ENCODE peak calls at places on chromosomes 2 and 18, in ten cellular contexts. One of them, this sample, is unnamed.

GRCh38 chr2:186912979-186913378 is 64.0 kb upstream of the ZSWIM2 start:
- DNase-seq in astrocyte of the spinal cord: no peak
- DNase-seq in CD8-positive, alpha-beta T cell: no peak
- DNase-seq in endodermal cell: no peak
- DNase-seq in bronchial epithelial cell: no peak
- DNase-seq in breast epithelium: no peak
- DNase-seq in lower lobe of right lung: no peak
- DNase-seq in heart left ventricle: no peak
- DNase-seq in progenitor cell of endocrine pancreas: no peak
- DNase-seq in IMR-90: no peak
- DNase-seq in this sample: no peak

GRCh38 chr2:176653856-176654443 is 384.7 kb downstream of the MTX2 start:
- DNase-seq in astrocyte of the spinal cord: peak
- DNase-seq in breast epithelium: no peak
- DNase-seq in IMR-90: peak
- DNase-seq in lower lobe of right lung: no peak
- DNase-seq in heart left ventricle: peak
- DNase-seq in progenitor cell of endocrine pancreas: peak
- DNase-seq in endodermal cell: peak
- DNase-seq in bronchial epithelial cell: peak
- DNase-seq in CD8-positive, alpha-beta T cell: no peak
- DNase-seq in this sample: no peak

GRCh38 chr18:55085557-55086285 is 126.5 kb upstream of the CCDC68 start:
- DNase-seq in astrocyte of the spinal cord: no peak
- DNase-seq in IMR-90: no peak
- DNase-seq in bronchial epithelial cell: no peak
- DNase-seq in heart left ventricle: no peak
- DNase-seq in breast epithelium: no peak
- DNase-seq in CD8-positive, alpha-beta T cell: no peak
- DNase-seq in lower lobe of right lung: no peak
- DNase-seq in progenitor cell of endocrine pancreas: no peak
- DNase-seq in endodermal cell: no peak
- DNase-seq in this sample: no peak

GRCh38 chr2:101779190-101779589 is 81.7 kb downstream of the MAP4K4 start:
- DNase-seq in heart left ventricle: no peak
- DNase-seq in breast epithelium: no peak
- DNase-seq in astrocyte of the spinal cord: no peak
- DNase-seq in progenitor cell of endocrine pancreas: no peak
- DNase-seq in endodermal cell: no peak
- DNase-seq in CD8-positive, alpha-beta T cell: no peak
- DNase-seq in bronchial epithelial cell: no peak
- DNase-seq in lower lobe of right lung: no peak
- DNase-seq in IMR-90: no peak
- DNase-seq in this sample: no peak

GRCh38 chr2:207766697-207767460 is 2.8 kb downstream of the FZD5 start:
- DNase-seq in astrocyte of the spinal cord: no peak
- DNase-seq in CD8-positive, alpha-beta T cell: no peak
- DNase-seq in lower lobe of right lung: peak
- DNase-seq in endodermal cell: peak
- DNase-seq in bronchial epithelial cell: no peak
- DNase-seq in breast epithelium: no peak
- DNase-seq in progenitor cell of endocrine pancreas: peak
- DNase-seq in IMR-90: no peak
- DNase-seq in heart left ventricle: no peak
- DNase-seq in this sample: peak

GRCh38 chr2:161122772-161123530 is 37.3 kb upstream of the TANK start:
- DNase-seq in IMR-90: peak
- DNase-seq in progenitor cell of endocrine pancreas: no peak
- DNase-seq in heart left ventricle: no peak
- DNase-seq in endodermal cell: peak
- DNase-seq in lower lobe of right lung: no peak
- DNase-seq in astrocyte of the spinal cord: peak
- DNase-seq in CD8-positive, alpha-beta T cell: no peak
- DNase-seq in bronchial epithelial cell: peak
- DNase-seq in breast epithelium: no peak
- DNase-seq in this sample: no peak

GRCh38 chr2:100584811-100585210 is 22.0 kb downstream of the PDCL3 start:
- DNase-seq in CD8-positive, alpha-beta T cell: no peak
- DNase-seq in bronchial epithelial cell: no peak
- DNase-seq in endodermal cell: no peak
- DNase-seq in progenitor cell of endocrine pancreas: no peak
- DNase-seq in lower lobe of right lung: no peak
- DNase-seq in IMR-90: no peak
- DNase-seq in astrocyte of the spinal cord: no peak
- DNase-seq in breast epithelium: no peak
- DNase-seq in heart left ventricle: no peak
- DNase-seq in this sample: no peak

GRCh38 chr2:12552092-12552491 is 164.6 kb upstream of the TRIB2 start:
- DNase-seq in breast epithelium: no peak
- DNase-seq in bronchial epithelial cell: no peak
- DNase-seq in CD8-positive, alpha-beta T cell: no peak
- DNase-seq in lower lobe of right lung: no peak
- DNase-seq in IMR-90: no peak
- DNase-seq in endodermal cell: no peak
- DNase-seq in astrocyte of the spinal cord: no peak
- DNase-seq in progenitor cell of endocrine pancreas: no peak
- DNase-seq in heart left ventricle: no peak
- DNase-seq in this sample: no peak

GRCh38 chr2:131031431-131031841 is 61.8 kb downstream of the FAM168B start:
- DNase-seq in astrocyte of the spinal cord: no peak
- DNase-seq in lower lobe of right lung: no peak
- DNase-seq in bronchial epithelial cell: no peak
- DNase-seq in heart left ventricle: no peak
- DNase-seq in breast epithelium: peak
- DNase-seq in IMR-90: no peak
- DNase-seq in endodermal cell: no peak
- DNase-seq in CD8-positive, alpha-beta T cell: no peak
- DNase-seq in progenitor cell of endocrine pancreas: no peak
- DNase-seq in this sample: no peak

GRCh38 chr2:42025151-42025582 is 22.7 kb upstream of the PKDCC start:
- DNase-seq in astrocyte of the spinal cord: peak
- DNase-seq in CD8-positive, alpha-beta T cell: no peak
- DNase-seq in lower lobe of right lung: no peak
- DNase-seq in progenitor cell of endocrine pancreas: no peak
- DNase-seq in breast epithelium: peak
- DNase-seq in heart left ventricle: peak
- DNase-seq in IMR-90: peak
- DNase-seq in endodermal cell: peak
- DNase-seq in bronchial epithelial cell: no peak
- DNase-seq in this sample: no peak

GRCh38 chr2:196329959-196330358 is 158.6 kb upstream of the STK17B start:
- DNase-seq in endodermal cell: no peak
- DNase-seq in CD8-positive, alpha-beta T cell: no peak
- DNase-seq in astrocyte of the spinal cord: no peak
- DNase-seq in bronchial epithelial cell: no peak
- DNase-seq in lower lobe of right lung: no peak
- DNase-seq in IMR-90: no peak
- DNase-seq in heart left ventricle: no peak
- DNase-seq in progenitor cell of endocrine pancreas: no peak
- DNase-seq in breast epithelium: no peak
- DNase-seq in this sample: no peak

DNA sequence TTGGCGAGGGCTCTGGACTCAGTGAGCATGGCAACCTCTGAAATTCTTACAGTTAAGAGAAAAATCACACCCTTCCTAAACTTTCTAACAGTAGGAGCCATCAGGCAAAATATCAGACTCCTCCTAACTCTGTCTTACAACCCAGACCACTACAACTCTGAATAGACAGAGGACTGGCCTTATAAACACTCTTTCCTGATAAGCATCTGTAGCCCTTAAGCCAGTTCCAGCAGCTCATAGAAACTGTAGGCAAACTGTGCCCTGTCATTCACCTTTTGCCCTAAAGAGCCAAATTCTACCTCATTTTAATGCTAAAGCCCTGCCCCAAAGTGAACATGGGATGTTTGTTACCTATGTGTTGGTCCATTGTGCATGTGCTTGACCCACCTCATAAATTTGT is 304.8 kb downstream of the ALK start:
- DNase-seq in lower lobe of right lung: no peak
- DNase-seq in astrocyte of the spinal cord: no peak
- DNase-seq in CD8-positive, alpha-beta T cell: no peak
- DNase-seq in progenitor cell of endocrine pancreas: no peak
- DNase-seq in bronchial epithelial cell: no peak
- DNase-seq in heart left ventricle: no peak
- DNase-seq in breast epithelium: no peak
- DNase-seq in endodermal cell: no peak
- DNase-seq in IMR-90: no peak
- DNase-seq in this sample: no peak
- TF ChIP-seq CTCF in lower lobe of right lung: no peak
- TF ChIP-seq CTCF in astrocyte of the spinal cord: no peak
- TF ChIP-seq CTCF in CD8-positive, alpha-beta T cell: no peak
- TF ChIP-seq CTCF in progenitor cell of endocrine pancreas: no peak
- TF ChIP-seq CTCF in bronchial epithelial cell: no peak
- TF ChIP-seq CTCF in heart left ventricle: no peak
- TF ChIP-seq CTCF in breast epithelium: no peak
- TF ChIP-seq CTCF in endodermal cell: no peak
- TF ChIP-seq CTCF in IMR-90: no peak
- TF ChIP-seq CTCF in this sample: no peak

GRCh38 chr2:230761704-230762103 is 49.1 kb downstream of the CAB39 start:
- DNase-seq in lower lobe of right lung: no peak
- DNase-seq in CD8-positive, alpha-beta T cell: no peak
- DNase-seq in IMR-90: no peak
- DNase-seq in bronchial epithelial cell: no peak
- DNase-seq in astrocyte of the spinal cord: no peak
- DNase-seq in endodermal cell: no peak
- DNase-seq in breast epithelium: no peak
- DNase-seq in heart left ventricle: no peak
- DNase-seq in progenitor cell of endocrine pancreas: no peak
- DNase-seq in this sample: no peak

GRCh38 chr2:230765611-230766300 is 53.1 kb downstream of the CAB39 start:
- DNase-seq in breast epithelium: no peak
- DNase-seq in progenitor cell of endocrine pancreas: no peak
- DNase-seq in lower lobe of right lung: no peak
- DNase-seq in IMR-90: no peak
- DNase-seq in CD8-positive, alpha-beta T cell: no peak
- DNase-seq in bronchial epithelial cell: no peak
- DNase-seq in heart left ventricle: no peak
- DNase-seq in endodermal cell: no peak
- DNase-seq in astrocyte of the spinal cord: no peak
- DNase-seq in this sample: no peak

GRCh38 chr2:230758566-230759480 is 46.2 kb downstream of the CAB39 start:
- DNase-seq in heart left ventricle: no peak
- DNase-seq in astrocyte of the spinal cord: peak
- DNase-seq in bronchial epithelial cell: peak
- DNase-seq in CD8-positive, alpha-beta T cell: no peak
- DNase-seq in breast epithelium: no peak
- DNase-seq in progenitor cell of endocrine pancreas: no peak
- DNase-seq in endodermal cell: no peak
- DNase-seq in IMR-90: peak
- DNase-seq in lower lobe of right lung: no peak
- DNase-seq in this sample: no peak

GRCh38 chr2:230759481-230760191 is 47.0 kb downstream of the CAB39 start:
- DNase-seq in endodermal cell: no peak
- DNase-seq in CD8-positive, alpha-beta T cell: no peak
- DNase-seq in bronchial epithelial cell: no peak
- DNase-seq in astrocyte of the spinal cord: no peak
- DNase-seq in breast epithelium: no peak
- DNase-seq in progenitor cell of endocrine pancreas: no peak
- DNase-seq in lower lobe of right lung: no peak
- DNase-seq in IMR-90: no peak
- DNase-seq in heart left ventricle: no peak
- DNase-seq in this sample: no peak

GRCh38 chr2:230762317-230762896 is 49.8 kb downstream of the CAB39 start:
- DNase-seq in heart left ventricle: no peak
- DNase-seq in breast epithelium: no peak
- DNase-seq in bronchial epithelial cell: no peak
- DNase-seq in astrocyte of the spinal cord: no peak
- DNase-seq in CD8-positive, alpha-beta T cell: peak
- DNase-seq in lower lobe of right lung: no peak
- DNase-seq in endodermal cell: peak
- DNase-seq in IMR-90: no peak
- DNase-seq in progenitor cell of endocrine pancreas: no peak
- DNase-seq in this sample: no peak
- TF ChIP-seq CTCF in heart left ventricle: no peak
- TF ChIP-seq CTCF in breast epithelium: no peak
- TF ChIP-seq CTCF in bronchial epithelial cell: peak
- TF ChIP-seq CTCF in astrocyte of the spinal cord: peak
- TF ChIP-seq CTCF in CD8-positive, alpha-beta T cell: peak
- TF ChIP-seq CTCF in lower lobe of right lung: peak
- TF ChIP-seq CTCF in endodermal cell: peak
- TF ChIP-seq CTCF in IMR-90: peak
- TF ChIP-seq CTCF in progenitor cell of endocrine pancreas: peak
- TF ChIP-seq CTCF in this sample: no peak

DNA sequence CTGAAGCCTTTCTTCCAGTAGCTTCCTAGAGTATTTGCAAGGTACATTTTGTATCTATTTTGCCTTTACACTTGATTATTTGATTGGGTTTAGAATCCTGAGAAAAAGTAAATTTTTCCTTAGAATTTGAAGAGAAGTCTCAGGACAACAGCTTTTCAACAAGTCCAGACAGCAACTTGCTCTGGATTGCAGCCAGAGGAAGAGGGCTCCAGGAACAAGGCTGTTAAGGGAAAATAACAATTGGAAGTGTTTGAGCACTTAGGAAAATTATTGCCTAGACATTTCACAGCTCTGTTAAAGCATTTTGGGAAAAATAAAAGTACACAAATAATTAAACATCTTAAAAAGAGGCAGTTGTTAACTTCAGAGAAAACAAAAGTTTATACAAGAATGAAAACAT is 58.3 kb upstream of the RAPGEF4 start:
- DNase-seq in CD8-positive, alpha-beta T cell: no peak
- DNase-seq in progenitor cell of endocrine pancreas: no peak
- DNase-seq in astrocyte of the spinal cord: no peak
- DNase-seq in breast epithelium: no peak
- DNase-seq in endodermal cell: no peak
- DNase-seq in heart left ventricle: no peak
- DNase-seq in IMR-90: no peak
- DNase-seq in lower lobe of right lung: no peak
- DNase-seq in bronchial epithelial cell: peak
- DNase-seq in this sample: no peak
- TF ChIP-seq CTCF in CD8-positive, alpha-beta T cell: no peak
- TF ChIP-seq CTCF in progenitor cell of endocrine pancreas: no peak
- TF ChIP-seq CTCF in astrocyte of the spinal cord: no peak
- TF ChIP-seq CTCF in breast epithelium: no peak
- TF ChIP-seq CTCF in endodermal cell: no peak
- TF ChIP-seq CTCF in heart left ventricle: no peak
- TF ChIP-seq CTCF in IMR-90: no peak
- TF ChIP-seq CTCF in lower lobe of right lung: no peak
- TF ChIP-seq CTCF in bronchial epithelial cell: no peak
- TF ChIP-seq CTCF in this sample: no peak

DNA sequence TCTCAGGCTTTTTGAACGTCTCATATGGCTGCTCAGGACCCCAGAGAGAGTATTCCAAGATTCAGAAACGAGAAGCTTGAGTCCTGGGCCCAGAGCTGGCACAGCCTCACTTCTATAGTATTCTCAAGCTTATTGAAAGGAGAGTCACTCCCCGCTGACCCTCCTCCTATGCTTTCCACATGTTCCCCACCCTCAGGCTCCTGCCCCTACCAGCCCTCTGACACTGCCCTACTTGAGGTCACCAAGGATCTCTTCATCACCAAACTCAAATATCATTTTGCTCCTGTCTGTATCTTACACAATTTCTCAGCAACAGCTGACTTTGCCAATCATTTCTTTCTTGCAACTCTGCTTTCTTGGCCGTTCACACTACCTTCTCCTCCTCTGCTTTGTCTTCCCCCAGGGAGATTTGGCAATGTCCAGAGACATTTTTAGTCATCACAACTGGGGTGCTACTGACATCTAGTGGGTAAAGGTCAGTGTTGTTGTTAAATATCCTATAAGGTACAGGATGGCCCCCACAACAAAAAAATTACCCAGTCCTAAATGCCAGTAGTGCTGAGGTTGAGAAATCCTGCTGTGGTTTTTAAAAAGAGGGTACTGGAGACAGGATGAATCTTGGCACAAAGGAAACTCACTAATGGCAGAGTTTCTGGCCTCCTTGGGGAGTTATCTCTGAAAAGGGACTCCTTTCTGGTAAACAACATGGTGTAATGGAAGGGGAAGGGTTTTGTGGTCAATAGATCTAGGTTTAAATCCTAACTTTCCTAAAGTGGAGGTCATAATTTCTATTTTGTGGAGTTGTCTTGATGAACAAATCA is 26.9 kb upstream of the INSIG2 start:
- DNase-seq in lower lobe of right lung: no peak
- DNase-seq in heart left ventricle: peak
- DNase-seq in endodermal cell: peak
- DNase-seq in breast epithelium: no peak
- DNase-seq in CD8-positive, alpha-beta T cell: no peak
- DNase-seq in bronchial epithelial cell: peak
- DNase-seq in IMR-90: peak
- DNase-seq in astrocyte of the spinal cord: peak
- DNase-seq in progenitor cell of endocrine pancreas: no peak
- DNase-seq in this sample: no peak
- TF ChIP-seq CTCF in lower lobe of right lung: peak
- TF ChIP-seq CTCF in heart left ventricle: peak
- TF ChIP-seq CTCF in endodermal cell: peak
- TF ChIP-seq CTCF in breast epithelium: peak
- TF ChIP-seq CTCF in CD8-positive, alpha-beta T cell: no peak
- TF ChIP-seq CTCF in bronchial epithelial cell: peak
- TF ChIP-seq CTCF in IMR-90: peak
- TF ChIP-seq CTCF in astrocyte of the spinal cord: peak
- TF ChIP-seq CTCF in progenitor cell of endocrine pancreas: peak
- TF ChIP-seq CTCF in this sample: no peak